ENCODE peak calls at places on chromosomes 2 and 18, in six cellular contexts. One of them, this sample, is unnamed.

GRCh38 chr2:218311543-218311884 is 19.2 kb upstream of the TMBIM1 start:
- DNase-seq in tibial nerve: no peak
- DNase-seq in Daoy: no peak
- DNase-seq in HEK293T: no peak
- DNase-seq in ascending aorta: no peak
- DNase-seq in KG1: no peak
- DNase-seq in this sample: no peak

GRCh38 chr18:27921904-27922541 is 254.9 kb downstream of the CDH2 start:
- DNase-seq in tibial nerve: no peak
- DNase-seq in Daoy: peak
- DNase-seq in HEK293T: peak
- DNase-seq in ascending aorta: no peak
- DNase-seq in KG1: no peak
- DNase-seq in this sample: peak

GRCh38 chr2:162343492-162343823 is 474 bp upstream of the GCA start:
- DNase-seq in tibial nerve: no peak
- DNase-seq in Daoy: no peak
- DNase-seq in HEK293T: no peak
- DNase-seq in ascending aorta: no peak
- DNase-seq in KG1: no peak
- DNase-seq in this sample: no peak

GRCh38 chr2:230902180-230902899 is 22.7 kb downstream of the GPR55 start:
- DNase-seq in tibial nerve: no peak
- DNase-seq in Daoy: peak
- DNase-seq in HEK293T: peak
- DNase-seq in ascending aorta: no peak
- DNase-seq in KG1: no peak
- DNase-seq in this sample: peak

GRCh38 chr2:88500691-88501090 is 48.2 kb upstream of the FOXI3 start:
- DNase-seq in tibial nerve: no peak
- DNase-seq in Daoy: no peak
- DNase-seq in HEK293T: no peak
- DNase-seq in ascending aorta: no peak
- DNase-seq in KG1: no peak
- DNase-seq in this sample: no peak

GRCh38 chr2:9297807-9298206 is 91.2 kb downstream of the ASAP2 start:
- DNase-seq in tibial nerve: no peak
- DNase-seq in Daoy: no peak
- DNase-seq in HEK293T: no peak
- DNase-seq in ascending aorta: no peak
- DNase-seq in KG1: no peak
- DNase-seq in this sample: no peak

GRCh38 chr2:54107903-54108615 is 7.4 kb upstream of the ACYP2 start:
- DNase-seq in tibial nerve: no peak
- DNase-seq in Daoy: no peak
- DNase-seq in HEK293T: no peak
- DNase-seq in ascending aorta: no peak
- DNase-seq in KG1: no peak
- DNase-seq in this sample: no peak

GRCh38 chr18:63477972-63478371 is 1.2 kb downstream of the SERPINB5 start:
- DNase-seq in tibial nerve: no peak
- DNase-seq in Daoy: peak
- DNase-seq in HEK293T: no peak
- DNase-seq in ascending aorta: no peak
- DNase-seq in KG1: no peak
- DNase-seq in this sample: peak

GRCh38 chr2:45786831-45787357 is 135.4 kb downstream of the PRKCE start:
- DNase-seq in tibial nerve: no peak
- DNase-seq in Daoy: peak
- DNase-seq in HEK293T: no peak
- DNase-seq in ascending aorta: no peak
- DNase-seq in KG1: no peak
- DNase-seq in this sample: no peak

GRCh38 chr18:78912862-78913261 is 66.8 kb upstream of the SALL3 start:
- DNase-seq in tibial nerve: no peak
- DNase-seq in Daoy: no peak
- DNase-seq in HEK293T: no peak
- DNase-seq in ascending aorta: no peak
- DNase-seq in KG1: no peak
- DNase-seq in this sample: no peak

GRCh38 chr18:12032786-12033642 is 51.7 kb downstream of the IMPA2 start:
- DNase-seq in tibial nerve: no peak
- DNase-seq in Daoy: no peak
- DNase-seq in HEK293T: no peak
- DNase-seq in ascending aorta: no peak
- DNase-seq in KG1: no peak
- DNase-seq in this sample: no peak

GRCh38 chr2:54964271-54964670 is 86.0 kb downstream of the RTN4 start:
- DNase-seq in tibial nerve: no peak
- DNase-seq in Daoy: peak
- DNase-seq in HEK293T: no peak
- DNase-seq in ascending aorta: no peak
- DNase-seq in KG1: no peak
- DNase-seq in this sample: no peak

GRCh38 chr2:28390857-28391563 is 1.6 kb upstream of the FOSL2 start:
- DNase-seq in tibial nerve: peak
- DNase-seq in Daoy: peak
- DNase-seq in HEK293T: peak
- DNase-seq in ascending aorta: peak
- DNase-seq in KG1: no peak
- DNase-seq in this sample: no peak

GRCh38 chr18:45837283-45838070 is 12.0 kb downstream of the SIGLEC15 start:
- DNase-seq in tibial nerve: no peak
- DNase-seq in Daoy: no peak
- DNase-seq in HEK293T: no peak
- DNase-seq in ascending aorta: no peak
- DNase-seq in KG1: no peak
- DNase-seq in this sample: peak

GRCh38 chr2:220006152-220006551 is 378.7 kb downstream of the SLC4A3 start:
- DNase-seq in tibial nerve: no peak
- DNase-seq in Daoy: peak
- DNase-seq in HEK293T: no peak
- DNase-seq in ascending aorta: no peak
- DNase-seq in KG1: no peak
- DNase-seq in this sample: no peak

GRCh38 chr2:105769504-105769903 is 24.8 kb downstream of the NCK2 start:
- DNase-seq in tibial nerve: no peak
- DNase-seq in Daoy: no peak
- DNase-seq in HEK293T: peak
- DNase-seq in ascending aorta: no peak
- DNase-seq in KG1: no peak
- DNase-seq in this sample: no peak